ENCODE peak calls at places on chromosomes 12 and 14, in six cellular contexts. U is kidney; D is ovary; Q is T-helper 9 cell; F is H54; T is CD8-positive, alpha-beta memory T cell. Z is an unnamed sample.

GRCh38 chr14:69519701-69520100 is 35.2 kb downstream of the PLEKHD1 start:
- DNase-seq in T (no peak), D (no peak), Q (no peak), U (no peak), F (no peak), Z (no peak)

GRCh38 chr12:116152268-116152667 is 125.2 kb downstream of the MED13L start:
- DNase-seq in F (no peak), Q (no peak), T (no peak), U (no peak), D (no peak), Z (peak)

GRCh38 chr14:50714452-50715073 is 46.5 kb upstream of the SAV1 start:
- DNase-seq in T (no peak), Q (no peak), D (no peak), F (peak), U (no peak), Z (no peak)

GRCh38 chr14:105944632-105945610 is 418.5 kb downstream of the TMEM121 start:
- DNase-seq in D (peak), F (peak), T (peak), U (peak), Q (peak), Z (no peak)

GRCh38 chr14:20855652-20856291 is 35.4 kb upstream of the RNASE3 start:
- DNase-seq in T (peak), Q (peak), U (no peak), F (peak), D (peak), Z (no peak)

GRCh38 chr14:22898302-22898894 is 15.4 kb downstream of the REM2 start:
- DNase-seq in T (no peak), U (no peak), D (no peak), Q (no peak), F (no peak), Z (no peak)

GRCh38 chr14:74638066-74638465 is 26.0 kb upstream of the LTBP2 start:
- DNase-seq in U (no peak), Q (no peak), T (no peak), D (no peak), F (no peak), Z (no peak)

GRCh38 chr14:97713023-97713422 is 915.8 kb downstream of the VRK1 start:
- DNase-seq in T (no peak), U (no peak), Q (no peak), D (no peak), F (no peak), Z (no peak)